ENCODE peak calls at places on chromosomes 5 and 9, in ten cellular contexts. V, P, C, D, J, R, Q, L, F and G are unnamed samples.

GRCh38 chr5:120550358-120550757 is 86.3 kb downstream of the PRR16 start:
- DNase-seq in P (no peak), D (no peak), L (no peak), R (no peak), Q (no peak), J (no peak), C (peak), F (no peak), V (peak), G (no peak)

GRCh38 chr9:85114799-85115198 is 445.3 kb downstream of the NTRK2 start:
- DNase-seq in D (no peak), F (no peak), P (no peak), V (no peak), L (no peak), C (peak), R (no peak), J (no peak), Q (no peak), G (peak)

GRCh38 chr5:120150770-120151169 is 313.3 kb upstream of the PRR16 start:
- DNase-seq in F (no peak), R (no peak), Q (no peak), J (no peak), L (no peak), C (no peak), P (no peak), D (no peak), V (no peak), G (no peak)

GRCh38 chr5:76372320-76373054 is 30.6 kb upstream of the IQGAP2 start:
- DNase-seq in J (no peak), Q (no peak), R (no peak), L (peak), V (peak), P (no peak), C (peak), F (peak), D (no peak), G (peak)

GRCh38 chr5:63127054-63127453 is 548.4 kb downstream of the LRRC70 start:
- DNase-seq in P (no peak), J (no peak), F (no peak), V (peak), R (no peak), D (no peak), C (peak), L (no peak), Q (no peak), G (peak)

GRCh38 chr5:78813286-78813685 is 164.7 kb upstream of the LHFPL2 start:
- DNase-seq in L (no peak), J (no peak), F (no peak), Q (no peak), D (no peak), P (no peak), C (no peak), V (no peak), R (no peak), G (no peak)

GRCh38 chr9:135857371-135857786 is 50.0 kb downstream of the CAMSAP1 start:
- DNase-seq in L (no peak), Q (no peak), C (peak), P (no peak), F (no peak), R (no peak), V (peak), D (no peak), J (no peak), G (peak)

GRCh38 chr9:114388764-114389375 is 1.1 kb upstream of the AKNA start:
- DNase-seq in D (no peak), J (no peak), F (no peak), L (no peak), R (no peak), V (no peak), Q (no peak), C (no peak), P (peak), G (no peak)

GRCh38 chr5:93342563-93343061 is 238.4 kb downstream of the NR2F1-AS1 start:
- DNase-seq in R (no peak), L (no peak), D (no peak), F (no peak), C (no peak), J (no peak), P (no peak), Q (no peak), V (no peak), G (no peak)

GRCh38 chr5:178424141-178424855 is 165.9 kb downstream of the COL23A1 start:
- DNase-seq in J (no peak), F (no peak), P (no peak), C (no peak), V (no peak), Q (no peak), R (no peak), L (peak), D (no peak), G (no peak)

GRCh38 chr5:76326559-76327351 is 76.3 kb upstream of the IQGAP2 start:
- DNase-seq in P (no peak), R (no peak), L (peak), Q (no peak), C (no peak), F (no peak), V (no peak), D (no peak), J (no peak), G (no peak)

GRCh38 chr5:10469253-10470030 is 27.8 kb downstream of the ROPN1L start:
- DNase-seq in J (no peak), P (no peak), F (no peak), V (peak), D (no peak), R (no peak), L (no peak), Q (no peak), C (peak), G (no peak)

GRCh38 chr5:74653991-74654390 is 13.5 kb upstream of the ENC1 start:
- DNase-seq in F (no peak), V (no peak), P (no peak), Q (no peak), D (no peak), C (no peak), J (no peak), R (no peak), L (no peak), G (no peak)

GRCh38 chr9:17229945-17230560 is 95.2 kb downstream of the CNTLN start:
- DNase-seq in J (no peak), R (no peak), D (no peak), C (no peak), F (no peak), P (no peak), L (no peak), Q (no peak), V (no peak), G (no peak)

GRCh38 chr5:177092178-177093081 is 5.7 kb downstream of the FGFR4 start:
- DNase-seq in R (no peak), F (no peak), L (no peak), V (no peak), J (no peak), Q (no peak), D (no peak), P (no peak), C (no peak), G (no peak)

GRCh38 chr5:16656561-16657191 is 39.9 kb upstream of the RETREG1 start:
- DNase-seq in L (no peak), V (no peak), Q (no peak), P (no peak), R (no peak), F (no peak), J (no peak), C (no peak), D (no peak), G (no peak)

GRCh38 chr5:61516946-61517345 is 184.9 kb downstream of the ZSWIM6 start:
- DNase-seq in D (no peak), R (no peak), Q (no peak), V (no peak), L (no peak), J (no peak), C (no peak), F (no peak), P (no peak), G (no peak)

GRCh38 chr5:32066448-32066847 is 107.7 kb downstream of the GOLPH3 start:
- DNase-seq in V (no peak), Q (no peak), R (no peak), F (no peak), J (no peak), L (no peak), P (no peak), D (no peak), C (no peak), G (no peak)

GRCh38 chr9:34279431-34279830 is 49.6 kb downstream of the KIF24 start:
- DNase-seq in F (no peak), P (no peak), D (no peak), V (no peak), Q (no peak), R (no peak), J (no peak), C (no peak), L (no peak), G (peak)

GRCh38 chr5:143196601-143197259 is 206.8 kb downstream of the NR3C1 start:
- DNase-seq in C (no peak), R (no peak), P (no peak), D (no peak), L (no peak), Q (no peak), V (no peak), J (no peak), F (no peak), G (no peak)

GRCh38 chr9:7001571-7001970 is 243.8 kb downstream of the KDM4C start:
- DNase-seq in L (no peak), V (no peak), D (no peak), F (no peak), P (no peak), C (no peak), R (no peak), Q (no peak), J (no peak), G (no peak)

GRCh38 chr9:76465442-76466298 is 6.7 kb downstream of the GCNT1 start:
- DNase-seq in D (no peak), R (no peak), J (no peak), F (no peak), C (no peak), Q (no peak), P (no peak), V (no peak), L (no peak), G (no peak)

GRCh38 chr9:19371942-19372341 is 8.1 kb downstream of the RPS6 start:
- DNase-seq in F (no peak), D (no peak), J (no peak), P (no peak), L (no peak), Q (no peak), C (no peak), V (no peak), R (no peak), G (peak)

GRCh38 chr9:132648685-132649084 is 21.1 kb downstream of the DDX31 start:
- DNase-seq in Q (no peak), C (no peak), V (no peak), J (no peak), D (no peak), R (no peak), F (no peak), L (no peak), P (no peak), G (no peak)

GRCh38 chr5:169748189-169748588 is 111.1 kb downstream of the DOCK2 start:
- DNase-seq in J (no peak), F (no peak), R (no peak), C (no peak), Q (no peak), D (no peak), L (no peak), P (no peak), V (no peak), G (no peak)

GRCh38 chr9:96327694-96328352 is 25.8 kb upstream of the HSD17B3 start:
- DNase-seq in J (no peak), P (no peak), C (peak), Q (no peak), F (no peak), L (peak), D (no peak), V (peak), R (peak), G (peak)

GRCh38 chr5:138824924-138825863 is 49.9 kb downstream of the LRRTM2 start:
- DNase-seq in C (no peak), J (no peak), Q (no peak), V (peak), D (no peak), F (no peak), R (no peak), L (no peak), P (no peak), G (peak)

GRCh38 chr5:181052928-181053759 is 13.1 kb downstream of the BTNL9 start:
- DNase-seq in D (no peak), R (no peak), Q (no peak), L (peak), V (no peak), C (no peak), P (no peak), J (no peak), F (no peak), G (peak)

GRCh38 chr9:130172858-130173461 is 756 bp downstream of the NCS1 start:
- DNase-seq in C (no peak), D (peak), R (peak), F (no peak), Q (no peak), J (peak), P (no peak), L (peak), V (no peak), G (peak)

GRCh38 chr5:126480824-126481223 is 57.6 kb downstream of the GRAMD2B start:
- DNase-seq in Q (no peak), L (no peak), P (no peak), F (no peak), V (no peak), J (no peak), C (no peak), D (no peak), R (no peak), G (no peak)
- H3K27ac ChIP-seq in Q (peak), L (no peak), P (no peak), F (no peak), V (no peak), J (no peak), C (no peak), D (no peak), R (no peak), G (no peak)

GRCh38 chr5:168747987-168748777 is 169.0 kb upstream of the PANK3 start:
- DNase-seq in C (no peak), P (peak), L (peak), D (no peak), Q (peak), V (no peak), J (no peak), R (no peak), F (peak), G (peak)
- TF ChIP-seq CTCF in C (peak), P (peak), L (peak), D (no peak), Q (peak), V (no peak), J (peak), R (no peak), F (peak), G (peak)

DNA sequence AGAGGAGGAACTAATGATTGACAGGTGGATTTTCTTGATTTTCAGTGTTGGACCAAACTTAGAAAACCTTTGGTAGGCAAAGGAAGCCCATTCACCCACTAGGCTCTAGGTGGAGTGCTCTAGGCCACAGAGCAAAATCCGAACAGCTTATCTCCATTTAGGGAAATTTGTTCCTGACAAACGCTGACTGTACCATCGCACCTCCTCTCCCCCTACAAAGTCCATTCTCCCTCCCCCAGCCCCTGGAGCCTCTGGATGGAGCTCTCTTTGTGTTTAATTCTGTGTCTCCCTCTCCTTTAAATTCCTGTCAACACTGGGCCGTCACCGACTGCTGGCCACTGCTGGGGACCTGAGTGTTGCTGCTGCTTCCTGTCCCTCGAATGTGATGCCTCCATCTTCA is 350.1 kb upstream of the IRX2 start:
- DNase-seq in P (no peak), J (no peak), C (no peak), R (no peak), D (no peak), V (no peak), L (peak), Q (no peak), F (no peak), G (no peak)
- H3K27ac ChIP-seq in P (no peak), J (no peak), C (no peak), R (no peak), D (no peak), V (no peak), L (no peak), Q (no peak), F (no peak), G (no peak)

DNA sequence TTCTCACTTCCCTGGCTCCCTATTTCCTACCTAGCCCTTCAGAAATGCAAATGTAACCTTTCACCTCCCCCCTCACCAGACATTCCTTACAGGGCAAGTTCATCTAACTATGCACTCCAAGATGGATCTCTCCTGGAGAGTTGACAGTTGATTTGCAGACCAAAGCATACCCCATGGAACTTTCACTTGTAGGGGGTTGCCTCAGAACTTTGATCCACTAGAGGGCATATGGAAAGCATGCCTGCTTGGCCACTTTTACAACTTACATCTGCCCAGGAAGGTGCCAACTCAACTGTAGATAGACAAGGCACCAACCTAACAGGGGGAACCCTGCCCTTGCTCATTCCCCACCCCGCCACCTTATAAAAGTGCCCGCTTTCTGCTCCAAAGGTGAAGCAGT is 187.8 kb downstream of the NXNL2 start:
- DNase-seq in F (no peak), P (no peak), D (no peak), C (no peak), Q (no peak), V (peak), R (no peak), J (no peak), L (peak), G (peak)
- TF ChIP-seq CTCF in F (peak), P (no peak), D (no peak), C (peak), Q (peak), V (peak), R (no peak), J (no peak), L (peak), G (no peak)

DNA sequence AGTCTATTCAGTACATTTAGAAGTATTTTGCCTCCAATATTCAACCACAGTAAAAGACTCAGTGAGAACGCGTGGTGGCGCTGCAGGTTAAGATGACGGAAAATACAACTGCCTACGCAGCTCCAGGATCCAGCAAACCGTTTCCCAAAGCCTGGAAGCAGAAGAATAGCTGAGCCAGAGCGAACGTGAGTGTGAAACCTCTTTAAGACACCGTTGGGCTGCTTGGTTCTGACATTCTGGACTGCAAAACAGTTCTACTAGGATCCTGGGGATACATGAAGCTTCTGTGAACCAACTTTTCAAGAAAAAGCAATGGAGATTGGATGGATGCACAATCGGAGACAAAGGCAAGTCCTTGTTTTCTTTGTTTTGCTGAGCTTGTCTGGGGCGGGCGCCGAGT is at the start of gene PCDHB16:
- DNase-seq in R (no peak), J (peak), V (peak), F (no peak), L (peak), D (peak), P (no peak), C (peak), Q (peak), G (no peak)
- H3K27ac ChIP-seq in R (no peak), J (no peak), V (no peak), F (no peak), L (no peak), D (peak), P (peak), C (no peak), Q (peak), G (no peak)

DNA sequence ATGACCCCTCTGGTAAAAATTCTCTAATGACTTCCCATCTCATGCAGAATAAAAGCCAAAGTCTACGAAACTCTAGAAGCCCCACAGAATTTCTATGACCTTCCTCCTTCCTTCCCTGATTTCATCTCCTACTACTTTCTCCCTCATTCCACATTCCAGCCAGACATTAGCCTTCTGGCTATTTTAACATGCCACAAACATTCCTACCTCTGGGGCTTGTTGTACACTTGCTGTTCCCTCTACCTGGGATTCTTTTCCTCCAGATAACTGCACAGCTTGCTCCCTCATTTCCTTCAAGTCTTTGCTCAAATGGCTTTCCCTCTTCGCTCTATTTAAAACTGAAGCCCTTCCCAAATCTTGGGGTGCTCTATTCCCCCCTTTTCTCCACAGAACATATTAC is 60.1 kb downstream of the FBXW11 start:
- DNase-seq in J (no peak), L (no peak), C (no peak), P (no peak), Q (no peak), V (no peak), F (no peak), R (no peak), D (no peak), G (peak)
- TF ChIP-seq CTCF in J (no peak), L (peak), C (peak), P (no peak), Q (no peak), V (no peak), F (no peak), R (no peak), D (no peak), G (no peak)

DNA sequence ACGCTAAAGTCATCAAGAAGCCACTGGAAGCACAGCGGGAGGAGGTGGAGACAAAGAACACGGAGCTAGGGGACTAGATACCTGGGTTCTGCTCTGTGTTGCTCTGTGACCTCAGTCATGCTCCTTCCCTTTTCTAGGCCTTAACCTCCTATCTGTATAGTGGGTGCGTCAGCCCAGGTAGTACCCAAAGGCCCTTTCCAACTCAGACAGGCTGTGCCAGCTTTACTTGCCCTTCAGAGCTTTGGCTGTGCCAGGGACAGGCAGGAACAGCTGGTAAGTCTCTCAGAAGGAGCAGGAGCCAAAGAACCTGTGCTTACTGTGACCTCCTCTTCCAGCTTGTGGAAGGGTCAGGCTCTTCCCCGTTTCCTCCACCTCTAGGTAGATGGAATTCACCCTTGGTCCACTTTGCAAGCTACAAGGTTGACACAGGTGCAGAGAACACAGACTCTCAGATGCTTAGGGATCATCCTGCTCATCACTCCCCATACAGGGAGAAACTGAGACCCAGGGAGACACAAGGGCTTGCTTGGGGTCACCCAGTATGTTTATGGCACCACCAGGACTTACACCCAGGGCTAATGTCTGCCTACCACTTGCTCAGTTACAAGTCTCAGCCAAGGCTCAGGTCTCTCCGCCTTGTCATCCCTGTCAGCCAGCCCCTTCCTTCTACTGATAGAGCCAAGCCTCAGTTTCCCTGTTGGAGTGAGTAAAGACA is 1.7 kb downstream of the CCDC69 start:
- DNase-seq in L (no peak), Q (no peak), C (no peak), D (no peak), J (peak), R (no peak), F (no peak), P (no peak), V (no peak), G (no peak)
- H3K27ac ChIP-seq in L (no peak), Q (peak), C (no peak), D (no peak), J (peak), R (peak), F (no peak), P (peak), V (no peak), G (no peak)

GRCh38 chr5:116572375-116573278 is 2.0 kb downstream of the SEMA6A start:
- DNase-seq in D (peak), R (no peak), C (no peak), P (peak), V (no peak), Q (peak), J (peak), F (no peak), L (peak), G (no peak)

GRCh38 chr5:116569999-116570398 is 4.6 kb downstream of the SEMA6A start:
- DNase-seq in R (no peak), F (no peak), Q (no peak), P (no peak), C (no peak), V (no peak), D (no peak), J (no peak), L (peak), G (no peak)

GRCh38 chr5:116573617-116574431 is 799 bp downstream of the SEMA6A start:
- DNase-seq in P (peak), R (no peak), F (no peak), Q (peak), D (peak), L (peak), C (no peak), J (peak), V (no peak), G (no peak)

GRCh38 chr5:116573279-116573616 is 1.4 kb downstream of the SEMA6A start:
- DNase-seq in C (no peak), P (peak), R (no peak), V (no peak), F (no peak), Q (peak), D (no peak), J (peak), L (peak), G (no peak)

GRCh38 chr5:116571568-116572321 is 2.9 kb downstream of the SEMA6A start:
- DNase-seq in D (no peak), P (no peak), Q (no peak), C (no peak), F (no peak), R (no peak), J (no peak), L (peak), V (no peak), G (no peak)
- TF ChIP-seq CTCF in D (no peak), P (no peak), Q (no peak), C (no peak), F (no peak), R (no peak), J (no peak), L (peak), V (no peak), G (no peak)